ENCODE peak calls at places on chromosomes 11 and 22, in ten cellular contexts. One of them, this sample, is unnamed.

GRCh38 chr22:43428005-43428485 is 16.2 kb downstream of the MPPED1 start:
- DNase-seq in GM23338: no peak
- DNase-seq in astrocyte of the spinal cord: no peak
- DNase-seq in IMR-90: no peak
- DNase-seq in CD14-positive monocyte: no peak
- DNase-seq in PC-9: no peak
- DNase-seq in cardiac muscle cell: no peak
- DNase-seq in fibroblast of pulmonary artery: no peak
- DNase-seq in AG04449: no peak
- DNase-seq in MM.1S: no peak
- DNase-seq in this sample: no peak

GRCh38 chr11:90465553-90465952 is 242.7 kb upstream of the CHORDC1 start:
- DNase-seq in PC-9: no peak
- DNase-seq in GM23338: no peak
- DNase-seq in IMR-90: no peak
- DNase-seq in AG04449: no peak
- DNase-seq in astrocyte of the spinal cord: no peak
- DNase-seq in CD14-positive monocyte: no peak
- DNase-seq in fibroblast of pulmonary artery: no peak
- DNase-seq in MM.1S: no peak
- DNase-seq in cardiac muscle cell: no peak
- DNase-seq in this sample: no peak

GRCh38 chr22:36585841-36586240 is 56.9 kb upstream of the EIF3D start:
- DNase-seq in MM.1S: no peak
- DNase-seq in GM23338: peak
- DNase-seq in IMR-90: peak
- DNase-seq in PC-9: peak
- DNase-seq in astrocyte of the spinal cord: no peak
- DNase-seq in fibroblast of pulmonary artery: no peak
- DNase-seq in AG04449: no peak
- DNase-seq in CD14-positive monocyte: no peak
- DNase-seq in cardiac muscle cell: no peak
- DNase-seq in this sample: no peak

GRCh38 chr11:100573911-100574513 is 113.1 kb upstream of the ARHGAP42 start:
- DNase-seq in astrocyte of the spinal cord: no peak
- DNase-seq in GM23338: no peak
- DNase-seq in CD14-positive monocyte: no peak
- DNase-seq in AG04449: no peak
- DNase-seq in IMR-90: no peak
- DNase-seq in cardiac muscle cell: no peak
- DNase-seq in fibroblast of pulmonary artery: no peak
- DNase-seq in PC-9: no peak
- DNase-seq in MM.1S: no peak
- DNase-seq in this sample: no peak

GRCh38 chr11:69122642-69123431 is 32.9 kb upstream of the SMIM38 start:
- DNase-seq in astrocyte of the spinal cord: peak
- DNase-seq in GM23338: peak
- DNase-seq in AG04449: no peak
- DNase-seq in cardiac muscle cell: peak
- DNase-seq in IMR-90: peak
- DNase-seq in CD14-positive monocyte: peak
- DNase-seq in PC-9: peak
- DNase-seq in fibroblast of pulmonary artery: peak
- DNase-seq in MM.1S: no peak
- DNase-seq in this sample: peak

GRCh38 chr11:65654375-65655349 is 8.1 kb downstream of the RELA start:
- DNase-seq in AG04449: no peak
- DNase-seq in astrocyte of the spinal cord: no peak
- DNase-seq in PC-9: no peak
- DNase-seq in fibroblast of pulmonary artery: no peak
- DNase-seq in CD14-positive monocyte: peak
- DNase-seq in GM23338: no peak
- DNase-seq in MM.1S: no peak
- DNase-seq in IMR-90: no peak
- DNase-seq in cardiac muscle cell: no peak
- DNase-seq in this sample: no peak

GRCh38 chr11:8040261-8040920 is 40.6 kb upstream of the TUB start:
- DNase-seq in cardiac muscle cell: no peak
- DNase-seq in AG04449: no peak
- DNase-seq in GM23338: no peak
- DNase-seq in PC-9: no peak
- DNase-seq in MM.1S: no peak
- DNase-seq in IMR-90: no peak
- DNase-seq in astrocyte of the spinal cord: no peak
- DNase-seq in CD14-positive monocyte: no peak
- DNase-seq in fibroblast of pulmonary artery: no peak
- DNase-seq in this sample: no peak

GRCh38 chr11:63670738-63671321 is 346 bp downstream of the ATL3 start:
- DNase-seq in astrocyte of the spinal cord: no peak
- DNase-seq in cardiac muscle cell: peak
- DNase-seq in CD14-positive monocyte: no peak
- DNase-seq in PC-9: peak
- DNase-seq in fibroblast of pulmonary artery: peak
- DNase-seq in GM23338: peak
- DNase-seq in IMR-90: no peak
- DNase-seq in MM.1S: peak
- DNase-seq in AG04449: no peak
- DNase-seq in this sample: peak

GRCh38 chr11:104776501-104777170 is 121.6 kb downstream of the CASP12 start:
- DNase-seq in MM.1S: no peak
- DNase-seq in cardiac muscle cell: no peak
- DNase-seq in fibroblast of pulmonary artery: no peak
- DNase-seq in GM23338: no peak
- DNase-seq in astrocyte of the spinal cord: no peak
- DNase-seq in IMR-90: peak
- DNase-seq in AG04449: no peak
- DNase-seq in PC-9: peak
- DNase-seq in CD14-positive monocyte: no peak
- DNase-seq in this sample: no peak

GRCh38 chr22:30159561-30160353 is 79.5 kb downstream of the HORMAD2 start:
- DNase-seq in IMR-90: peak
- DNase-seq in PC-9: peak
- DNase-seq in cardiac muscle cell: peak
- DNase-seq in MM.1S: no peak
- DNase-seq in fibroblast of pulmonary artery: peak
- DNase-seq in AG04449: peak
- DNase-seq in CD14-positive monocyte: no peak
- DNase-seq in astrocyte of the spinal cord: peak
- DNase-seq in GM23338: no peak
- DNase-seq in this sample: no peak

GRCh38 chr11:125214466-125215204 is 50.1 kb downstream of the PKNOX2 start:
- DNase-seq in CD14-positive monocyte: no peak
- DNase-seq in GM23338: no peak
- DNase-seq in PC-9: no peak
- DNase-seq in AG04449: no peak
- DNase-seq in fibroblast of pulmonary artery: peak
- DNase-seq in MM.1S: no peak
- DNase-seq in astrocyte of the spinal cord: peak
- DNase-seq in IMR-90: no peak
- DNase-seq in cardiac muscle cell: peak
- DNase-seq in this sample: no peak

GRCh38 chr11:85736121-85736520 is 50.1 kb upstream of the CCDC89 start:
- DNase-seq in cardiac muscle cell: no peak
- DNase-seq in AG04449: no peak
- DNase-seq in GM23338: no peak
- DNase-seq in fibroblast of pulmonary artery: no peak
- DNase-seq in CD14-positive monocyte: no peak
- DNase-seq in IMR-90: no peak
- DNase-seq in PC-9: no peak
- DNase-seq in MM.1S: no peak
- DNase-seq in astrocyte of the spinal cord: no peak
- DNase-seq in this sample: no peak

GRCh38 chr11:8209208-8209807 is 40.5 kb upstream of the RIC3 start:
- DNase-seq in PC-9: no peak
- DNase-seq in fibroblast of pulmonary artery: no peak
- DNase-seq in cardiac muscle cell: no peak
- DNase-seq in astrocyte of the spinal cord: no peak
- DNase-seq in IMR-90: no peak
- DNase-seq in GM23338: peak
- DNase-seq in MM.1S: no peak
- DNase-seq in CD14-positive monocyte: peak
- DNase-seq in AG04449: no peak
- DNase-seq in this sample: no peak

GRCh38 chr11:134231958-134232674 is 7.6 kb downstream of the VPS26B start:
- DNase-seq in IMR-90: no peak
- DNase-seq in fibroblast of pulmonary artery: no peak
- DNase-seq in astrocyte of the spinal cord: no peak
- DNase-seq in AG04449: no peak
- DNase-seq in GM23338: no peak
- DNase-seq in PC-9: no peak
- DNase-seq in MM.1S: no peak
- DNase-seq in CD14-positive monocyte: no peak
- DNase-seq in cardiac muscle cell: no peak
- DNase-seq in this sample: no peak

DNA sequence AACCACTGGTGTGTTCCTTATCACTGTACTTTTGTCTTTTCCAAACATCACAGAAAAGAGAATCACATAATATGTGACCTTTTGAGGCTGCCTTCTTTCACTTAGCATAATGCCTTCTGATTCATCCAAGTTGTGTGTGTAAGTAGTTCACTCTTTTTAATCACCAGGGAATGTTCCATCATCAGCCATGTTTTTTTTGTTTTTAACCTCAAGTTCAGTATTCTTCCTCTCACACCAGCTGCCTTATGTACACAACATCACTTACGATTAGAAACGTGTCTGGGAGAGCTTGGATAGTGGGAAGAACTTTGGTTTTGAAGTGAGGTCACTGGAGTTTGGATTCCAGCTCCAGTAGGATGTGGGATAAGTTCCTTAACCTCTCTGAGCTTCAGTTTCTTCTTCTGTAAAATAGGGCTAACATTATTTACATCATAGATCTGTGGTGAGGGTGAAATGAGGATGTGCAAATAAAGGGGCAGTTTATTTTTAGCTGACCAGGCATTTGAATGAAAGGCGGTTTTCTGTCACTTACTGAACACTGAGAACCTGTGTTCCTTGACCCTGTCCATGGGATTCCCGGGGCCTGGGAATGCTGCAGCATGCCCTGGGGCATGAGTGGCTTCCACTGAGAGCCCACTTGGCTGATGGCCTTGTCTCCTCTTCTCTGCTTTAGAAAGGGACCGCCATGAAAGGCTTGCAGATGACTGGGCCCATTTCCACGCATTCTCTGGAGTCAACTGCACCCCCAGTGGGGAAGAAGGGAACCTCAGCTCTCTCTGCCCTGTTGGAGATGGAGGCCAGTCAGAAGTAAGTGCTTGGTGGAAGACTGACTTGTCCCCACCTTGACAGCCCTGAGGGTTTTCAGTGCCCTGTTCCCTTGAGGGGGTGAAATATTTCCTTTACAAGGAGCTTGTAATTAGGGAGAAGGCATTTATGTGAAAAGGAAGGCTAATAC is 92.6 kb downstream of the DEPDC5 start:
- DNase-seq in AG04449: peak
- DNase-seq in PC-9: no peak
- DNase-seq in IMR-90: peak
- DNase-seq in astrocyte of the spinal cord: peak
- DNase-seq in MM.1S: no peak
- DNase-seq in cardiac muscle cell: no peak
- DNase-seq in GM23338: peak
- DNase-seq in CD14-positive monocyte: no peak
- DNase-seq in fibroblast of pulmonary artery: peak
- DNase-seq in this sample: peak
- TF ChIP-seq CTCF in AG04449: peak
- TF ChIP-seq CTCF in PC-9: peak
- TF ChIP-seq CTCF in IMR-90: peak
- TF ChIP-seq CTCF in astrocyte of the spinal cord: peak
- TF ChIP-seq CTCF in MM.1S: peak
- TF ChIP-seq CTCF in cardiac muscle cell: peak
- TF ChIP-seq CTCF in GM23338: peak
- TF ChIP-seq CTCF in CD14-positive monocyte: peak
- TF ChIP-seq CTCF in fibroblast of pulmonary artery: peak
- TF ChIP-seq CTCF in this sample: peak

DNA sequence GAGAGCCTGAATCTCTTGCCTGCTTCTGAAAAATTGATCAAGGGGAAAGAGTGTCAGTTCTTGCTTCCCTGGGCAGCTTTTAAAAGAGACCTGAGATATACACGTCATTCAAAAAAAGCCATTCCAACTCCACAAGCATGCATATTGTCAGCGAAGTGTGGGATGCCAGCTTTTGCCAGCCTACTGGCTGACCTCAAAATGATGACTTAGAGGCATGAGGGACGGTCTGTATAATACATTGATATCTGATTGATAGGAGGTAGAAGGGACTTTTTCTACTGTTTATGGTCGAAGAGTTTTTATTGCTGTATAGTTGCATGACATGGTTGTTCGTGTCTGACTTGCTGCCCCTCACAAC is 126.3 kb downstream of the MICAL2 start:
- DNase-seq in astrocyte of the spinal cord: no peak
- DNase-seq in MM.1S: no peak
- DNase-seq in IMR-90: no peak
- DNase-seq in fibroblast of pulmonary artery: no peak
- DNase-seq in AG04449: no peak
- DNase-seq in cardiac muscle cell: no peak
- DNase-seq in PC-9: no peak
- DNase-seq in GM23338: no peak
- DNase-seq in CD14-positive monocyte: no peak
- DNase-seq in this sample: no peak
- TF ChIP-seq CTCF in astrocyte of the spinal cord: no peak
- TF ChIP-seq CTCF in MM.1S: no peak
- TF ChIP-seq CTCF in IMR-90: no peak
- TF ChIP-seq CTCF in fibroblast of pulmonary artery: no peak
- TF ChIP-seq CTCF in AG04449: no peak
- TF ChIP-seq CTCF in cardiac muscle cell: no peak
- TF ChIP-seq CTCF in PC-9: peak
- TF ChIP-seq CTCF in GM23338: no peak
- TF ChIP-seq CTCF in CD14-positive monocyte: peak
- TF ChIP-seq CTCF in this sample: no peak

GRCh38 chr11:34964610-34965331 is 48.4 kb downstream of the PDHX start:
- DNase-seq in fibroblast of pulmonary artery: no peak
- DNase-seq in astrocyte of the spinal cord: no peak
- DNase-seq in GM23338: no peak
- DNase-seq in AG04449: no peak
- DNase-seq in MM.1S: no peak
- DNase-seq in IMR-90: no peak
- DNase-seq in cardiac muscle cell: no peak
- DNase-seq in PC-9: no peak
- DNase-seq in CD14-positive monocyte: no peak
- DNase-seq in this sample: no peak
- TF ChIP-seq CTCF in fibroblast of pulmonary artery: no peak
- TF ChIP-seq CTCF in astrocyte of the spinal cord: no peak
- TF ChIP-seq CTCF in GM23338: no peak
- TF ChIP-seq CTCF in AG04449: no peak
- TF ChIP-seq CTCF in MM.1S: no peak
- TF ChIP-seq CTCF in IMR-90: no peak
- TF ChIP-seq CTCF in cardiac muscle cell: no peak
- TF ChIP-seq CTCF in PC-9: no peak
- TF ChIP-seq CTCF in CD14-positive monocyte: no peak
- TF ChIP-seq CTCF in this sample: no peak

DNA sequence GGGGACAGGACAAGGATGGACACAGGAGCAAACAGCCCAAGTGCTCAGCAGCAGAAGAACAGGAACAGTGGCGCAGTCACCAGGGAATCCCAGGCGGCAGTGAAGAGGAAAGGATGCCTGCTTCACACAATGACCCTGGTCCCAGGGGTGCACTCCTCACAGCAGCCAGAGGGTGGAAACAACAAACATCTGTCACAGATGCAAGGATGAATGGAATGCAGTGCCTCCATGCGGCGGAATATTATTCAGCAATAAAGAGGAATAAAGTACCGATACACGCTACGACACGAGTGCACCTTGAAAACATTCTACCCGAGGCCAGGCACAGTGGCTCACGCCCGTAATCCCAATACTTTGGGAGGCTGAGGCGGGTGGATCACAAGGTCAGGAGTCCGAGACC is 12.7 kb downstream of the CSNK1E start:
- DNase-seq in AG04449: no peak
- DNase-seq in GM23338: no peak
- DNase-seq in fibroblast of pulmonary artery: no peak
- DNase-seq in CD14-positive monocyte: no peak
- DNase-seq in MM.1S: no peak
- DNase-seq in IMR-90: no peak
- DNase-seq in cardiac muscle cell: no peak
- DNase-seq in PC-9: no peak
- DNase-seq in astrocyte of the spinal cord: no peak
- DNase-seq in this sample: no peak
- TF ChIP-seq CTCF in AG04449: no peak
- TF ChIP-seq CTCF in GM23338: peak
- TF ChIP-seq CTCF in fibroblast of pulmonary artery: peak
- TF ChIP-seq CTCF in CD14-positive monocyte: no peak
- TF ChIP-seq CTCF in MM.1S: no peak
- TF ChIP-seq CTCF in IMR-90: peak
- TF ChIP-seq CTCF in cardiac muscle cell: no peak
- TF ChIP-seq CTCF in PC-9: no peak
- TF ChIP-seq CTCF in astrocyte of the spinal cord: no peak
- TF ChIP-seq CTCF in this sample: no peak